ENCODE peak calls at places on chromosomes 5 and 9, in eight cellular contexts. V is WTC11, A is A549, U is GM12878, K is IMR-90, O is H1, F is HepG2, P is K562. S is an unnamed sample.

GRCh38 chr5:151770383-151771258 is 1.1 kb upstream of the G3BP1 start:
- DNase-seq in F (no peak), O (peak), A (peak), P (peak), K (peak), V (peak), U (no peak), S (peak)

GRCh38 chr5:56479701-56480304 is 246.7 kb upstream of the ANKRD55 start:
- DNase-seq in A (no peak), P (no peak), F (no peak), K (no peak), V (no peak), O (no peak), U (peak), S (peak)

GRCh38 chr5:82586597-82586996 is 308.4 kb upstream of the RPS23 start:
- DNase-seq in P (no peak), U (no peak), F (no peak), A (no peak), K (no peak), O (no peak), V (no peak), S (no peak)

GRCh38 chr9:81851340-81851739 is 76.9 kb upstream of the SPATA31D4 start:
- DNase-seq in U (no peak), O (no peak), A (no peak), F (no peak), K (no peak), V (no peak), P (no peak), S (no peak)

GRCh38 chr9:36827593-36827992 is 206.5 kb downstream of the PAX5 start:
- DNase-seq in O (no peak), A (no peak), F (no peak), U (no peak), P (no peak), K (no peak), V (no peak), S (no peak)

GRCh38 chr9:99023831-99024230 is 80.1 kb downstream of the COL15A1 start:
- DNase-seq in P (peak), A (no peak), V (no peak), K (peak), O (no peak), U (no peak), F (no peak), S (peak)

GRCh38 chr5:109936996-109937395 is 247.3 kb downstream of the MAN2A1 start:
- DNase-seq in P (no peak), V (no peak), F (no peak), A (no peak), U (no peak), K (no peak), O (no peak), S (no peak)

GRCh38 chr5:94621763-94622162 is 3.3 kb downstream of the SLF1 start:
- DNase-seq in F (no peak), O (no peak), K (no peak), U (no peak), P (no peak), A (no peak), V (no peak), S (no peak)

GRCh38 chr9:129237195-129237611 is 59.1 kb upstream of the IER5L start:
- DNase-seq in F (no peak), P (peak), O (no peak), A (peak), U (no peak), V (no peak), K (peak), S (no peak)

GRCh38 chr9:34430843-34431437 is 27.4 kb downstream of the FAM219A start:
- DNase-seq in A (peak), P (peak), V (peak), U (no peak), F (peak), K (peak), O (peak), S (peak)

GRCh38 chr5:67561145-67561932 is 364.7 kb upstream of the CD180 start:
- DNase-seq in P (no peak), K (no peak), U (no peak), O (no peak), A (no peak), F (no peak), V (no peak), S (no peak)

GRCh38 chr5:146588331-146588730 is 72.3 kb upstream of the GPR151 start:
- DNase-seq in U (no peak), O (no peak), V (no peak), P (no peak), A (no peak), K (no peak), F (no peak), S (no peak)

GRCh38 chr9:27528278-27528885 is 1.2 kb downstream of the MOB3B start:
- DNase-seq in A (no peak), P (peak), U (no peak), V (peak), K (peak), O (peak), F (no peak), S (no peak)

GRCh38 chr9:75186767-75187380 is 98.6 kb downstream of the OSTF1 start:
- DNase-seq in F (no peak), K (peak), O (no peak), U (no peak), V (no peak), A (peak), P (no peak), S (peak)

GRCh38 chr5:113140837-113141661 is 164.5 kb downstream of the DCP2 start:
- DNase-seq in O (no peak), V (no peak), F (no peak), U (no peak), K (peak), A (no peak), P (no peak), S (no peak)

GRCh38 chr5:27571681-27572080 is 533.3 kb upstream of the CDH9 start:
- DNase-seq in F (no peak), K (no peak), A (no peak), P (no peak), U (no peak), O (no peak), V (no peak), S (no peak)

GRCh38 chr5:115306011-115306530 is 9.6 kb upstream of the CCDC112 start:
- DNase-seq in V (no peak), U (no peak), F (no peak), O (no peak), K (no peak), A (no peak), P (no peak), S (no peak)

GRCh38 chr9:2241461-2241874 is 226.3 kb downstream of the SMARCA2 start:
- DNase-seq in P (no peak), A (no peak), V (peak), K (peak), U (no peak), O (peak), F (no peak), S (peak)

GRCh38 chr9:7976167-7976755 is 176.7 kb upstream of the DMAC1 start:
- DNase-seq in U (peak), K (no peak), F (no peak), A (no peak), O (no peak), P (no peak), V (no peak), S (no peak)

GRCh38 chr5:175879743-175880142 is 8.4 kb downstream of the CPLX2 start:
- DNase-seq in O (no peak), V (no peak), P (no peak), U (no peak), F (no peak), K (no peak), A (no peak), S (no peak)

GRCh38 chr9:124458441-124458840 is 8.2 kb downstream of the ADGRD2 start:
- DNase-seq in K (no peak), P (no peak), A (no peak), U (no peak), O (no peak), V (no peak), F (no peak), S (no peak)

GRCh38 chr5:107526-107925 is 15.6 kb downstream of the PLEKHG4B start:
- DNase-seq in V (no peak), K (no peak), A (no peak), O (no peak), F (no peak), U (no peak), P (no peak), S (no peak)

GRCh38 chr5:173323121-173323798 is 5.0 kb downstream of the STC2 start:
- DNase-seq in U (no peak), O (no peak), P (no peak), V (no peak), F (no peak), A (no peak), K (no peak), S (no peak)

GRCh38 chr5:56190500-56190899 is 42.6 kb downstream of the ANKRD55 start:
- DNase-seq in O (no peak), V (no peak), P (no peak), F (no peak), A (no peak), K (peak), U (no peak), S (no peak)

GRCh38 chr9:36337002-36337401 is 63.1 kb downstream of the RNF38 start:
- DNase-seq in O (no peak), P (no peak), F (no peak), U (no peak), K (no peak), A (no peak), V (no peak), S (no peak)

GRCh38 chr9:31590091-31590490 is 794.4 kb upstream of the ACO1 start:
- DNase-seq in A (no peak), V (no peak), F (no peak), K (no peak), O (no peak), U (no peak), P (no peak), S (no peak)

GRCh38 chr9:98045234-98046160 is 11.0 kb upstream of the NANS start:
- DNase-seq in U (peak), V (no peak), P (peak), A (no peak), F (peak), K (no peak), O (no peak), S (no peak)

GRCh38 chr5:103466494-103466893 is 96.1 kb downstream of the NUDT12 start:
- DNase-seq in A (no peak), K (peak), F (no peak), O (no peak), P (no peak), V (no peak), U (no peak), S (no peak)

GRCh38 chr9:18498947-18499585 is 25.1 kb downstream of the ADAMTSL1 start:
- DNase-seq in P (no peak), V (no peak), U (no peak), F (no peak), O (no peak), A (no peak), K (no peak), S (peak)

GRCh38 chr9:137694236-137694959 is 75.6 kb downstream of the EHMT1 start:
- DNase-seq in O (no peak), K (no peak), A (no peak), U (no peak), F (no peak), V (no peak), P (no peak), S (no peak)

GRCh38 chr5:171525086-171525485 is 105.6 kb downstream of the FGF18 start:
- DNase-seq in F (no peak), U (no peak), P (no peak), O (no peak), V (no peak), K (no peak), A (no peak), S (peak)

GRCh38 chr9:93258818-93259489 is 75.0 kb downstream of the WNK2 start:
- DNase-seq in A (no peak), V (peak), F (no peak), K (no peak), O (no peak), P (no peak), U (no peak), S (peak)

GRCh38 chr5:673837-674629 is 19.1 kb downstream of the TPPP start:
- DNase-seq in P (no peak), O (no peak), U (no peak), F (no peak), K (no peak), V (no peak), A (no peak), S (no peak)

GRCh38 chr9:93673271-93673843 is 97.0 kb downstream of the PHF2 start:
- DNase-seq in K (no peak), F (no peak), O (no peak), A (no peak), V (peak), P (no peak), U (no peak), S (peak)

GRCh38 chr9:36470891-36471290 is 70.8 kb upstream of the RNF38 start:
- DNase-seq in U (peak), F (no peak), P (peak), A (no peak), K (peak), O (no peak), V (no peak), S (no peak)

GRCh38 chr9:121239851-121240250 is 28.1 kb upstream of the GSN start:
- DNase-seq in P (no peak), O (no peak), A (no peak), F (no peak), K (no peak), U (no peak), V (no peak), S (no peak)

GRCh38 chr9:121230231-121230630 is 28.6 kb upstream of the RAB14 start:
- DNase-seq in K (no peak), A (no peak), V (no peak), U (no peak), F (no peak), O (no peak), P (no peak), S (no peak)

GRCh38 chr9:121239071-121239470 is 28.9 kb upstream of the GSN start:
- DNase-seq in K (peak), V (no peak), F (no peak), U (no peak), P (no peak), O (no peak), A (no peak), S (no peak)

GRCh38 chr9:121235512-121235911 is 32.5 kb upstream of the GSN start:
- DNase-seq in O (no peak), P (peak), F (no peak), K (no peak), U (no peak), A (no peak), V (no peak), S (no peak)

GRCh38 chr9:121233906-121234901 is 32.5 kb upstream of the RAB14 start:
- DNase-seq in U (no peak), F (no peak), P (peak), V (no peak), K (peak), O (no peak), A (no peak), S (no peak)
- TF ChIP-seq USF2 in U (no peak), F (no peak), P (no peak), V (no peak), K (no peak), O (no peak), A (no peak), S (no peak)

GRCh38 chr5:76716456-76717157 is 681 bp downstream of the F2R start:
- DNase-seq in A (no peak), O (no peak), U (no peak), F (no peak), V (peak), P (peak), K (no peak), S (peak)
- TF ChIP-seq USF2 in A (no peak), O (no peak), U (no peak), F (no peak), V (no peak), P (no peak), K (no peak), S (no peak)

GRCh38 chr9:117149996-117150395 is 264.9 kb downstream of the ASTN2 start:
- DNase-seq in V (no peak), F (no peak), A (no peak), P (no peak), K (no peak), U (no peak), O (no peak), S (no peak)

GRCh38 chr9:117156771-117157535 is 257.9 kb downstream of the ASTN2 start:
- DNase-seq in V (no peak), F (no peak), U (no peak), A (no peak), K (no peak), O (no peak), P (no peak), S (no peak)

GRCh38 chr9:117156150-117156688 is 258.6 kb downstream of the ASTN2 start:
- DNase-seq in O (no peak), K (no peak), A (no peak), P (no peak), F (no peak), U (no peak), V (no peak), S (no peak)

GRCh38 chr9:117153021-117153420 is 261.8 kb downstream of the ASTN2 start:
- DNase-seq in P (no peak), V (no peak), A (no peak), F (no peak), O (no peak), K (peak), U (no peak), S (no peak)
- TF ChIP-seq USF2 in P (no peak), V (no peak), A (no peak), F (no peak), O (no peak), K (no peak), U (no peak), S (no peak)

GRCh38 chr5:38265546-38266179 is 7.3 kb downstream of the EGFLAM start:
- DNase-seq in P (peak), V (peak), F (peak), O (no peak), A (peak), K (peak), U (no peak), S (peak)
- TF ChIP-seq USF2 in P (no peak), V (no peak), F (no peak), O (no peak), A (no peak), K (no peak), U (no peak), S (no peak)

GRCh38 chr5:38329132-38329715 is 70.9 kb downstream of the EGFLAM start:
- DNase-seq in U (no peak), A (peak), O (no peak), K (no peak), V (no peak), F (no peak), P (no peak), S (no peak)
- TF ChIP-seq USF2 in U (no peak), A (no peak), O (no peak), K (no peak), V (no peak), F (no peak), P (no peak), S (no peak)

DNA sequence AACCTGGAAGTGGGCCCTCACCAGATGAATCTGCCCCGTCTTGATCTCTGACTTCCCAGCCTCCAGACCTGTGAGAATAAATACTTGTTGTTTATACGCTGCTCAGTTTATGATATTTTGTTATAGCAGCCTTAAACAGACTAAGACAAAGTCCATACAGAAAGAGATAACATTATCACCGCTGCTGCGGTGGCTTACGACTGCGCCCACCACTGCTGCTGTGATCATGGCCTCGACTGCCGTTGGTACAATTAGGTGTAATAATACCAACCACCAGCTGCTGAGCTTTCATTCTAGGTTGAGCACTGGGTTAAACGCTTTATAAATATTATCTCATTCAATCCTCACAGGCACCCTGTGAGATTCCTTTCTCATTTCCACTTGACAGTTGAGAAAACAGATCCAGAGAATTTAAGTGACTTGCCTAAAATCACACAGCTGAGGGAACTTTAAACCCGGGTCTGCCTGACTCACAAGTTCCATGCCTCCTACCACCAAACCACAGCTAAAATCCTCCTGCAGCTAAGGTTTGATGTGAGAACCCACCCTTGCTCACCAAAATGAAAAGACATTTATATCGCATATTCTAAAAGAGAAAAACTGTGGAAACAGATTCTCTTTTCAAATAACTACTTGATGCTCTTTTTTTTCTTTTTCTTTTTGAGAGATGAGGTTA is 24.1 kb downstream of the GOLM1 start:
- DNase-seq in F (no peak), O (no peak), V (no peak), A (no peak), K (peak), U (no peak), P (no peak), S (no peak)
- TF ChIP-seq USF2 in F (no peak), O (no peak), V (no peak), A (no peak), K (no peak), U (no peak), P (no peak), S (no peak)

DNA sequence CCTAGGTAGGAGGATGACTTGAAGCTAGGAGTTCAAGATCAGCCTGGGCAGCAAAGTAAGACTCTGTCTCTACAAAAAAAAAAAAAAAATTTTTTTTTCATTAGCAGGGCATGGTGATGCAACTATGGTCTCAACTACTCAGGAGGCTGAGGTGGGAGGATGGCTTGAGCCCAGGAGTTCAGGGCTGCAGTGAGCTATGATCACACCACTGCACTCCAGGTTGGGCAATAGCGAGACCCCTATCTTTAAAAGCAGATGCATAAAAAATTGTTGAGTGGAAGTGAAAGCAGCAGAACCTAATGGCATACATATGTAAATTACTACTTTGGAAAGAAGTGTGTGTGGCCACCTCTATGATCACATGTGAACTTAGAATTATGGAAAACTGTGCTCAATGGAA is 56.8 kb downstream of the SIL1 start:
- DNase-seq in K (no peak), V (no peak), F (no peak), A (no peak), P (peak), O (no peak), U (no peak), S (no peak)
- TF ChIP-seq USF2 in K (no peak), V (no peak), F (no peak), A (no peak), P (no peak), O (no peak), U (no peak), S (no peak)

GRCh38 chr9:123419721-123420559 is 63.9 kb downstream of the CRB2 start:
- DNase-seq in V (no peak), K (no peak), O (no peak), F (no peak), P (no peak), A (no peak), U (no peak), S (no peak)
- TF ChIP-seq USF2 in V (no peak), K (no peak), O (no peak), F (no peak), P (no peak), A (no peak), U (no peak), S (no peak)

GRCh38 chr9:127092041-127092608 is 30.3 kb downstream of the ANGPTL2 start:
- DNase-seq in A (no peak), V (no peak), U (no peak), K (no peak), P (no peak), O (no peak), F (no peak), S (no peak)
- TF ChIP-seq USF2 in A (no peak), V (no peak), U (no peak), K (no peak), P (no peak), O (no peak), F (no peak), S (no peak)

S was measured in SK-N-SH.